ENCODE peak calls at places on chromosome 17, in seven cellular contexts. J is MCF 10A, I is GM10248, Q is colonic mucosa, Y is progenitor cell of endocrine pancreas, P is lower leg skin, R is thoracic aorta. K is an unnamed sample.

GRCh38 chr17:55480907-55481306 is 30.3 kb downstream of the SMIM36 start:
- DNase-seq in J (no peak), I (no peak), Q (no peak), Y (no peak), P (no peak), R (no peak), K (no peak)

GRCh38 chr17:67027031-67027628 is 17.2 kb upstream of the CACNG1 start:
- DNase-seq in J (peak; percentile 11), I (no peak), Q (no peak), Y (no peak), P (no peak), R (no peak), K (peak; percentile 34)

GRCh38 chr17:48123776-48124388 is 16.3 kb downstream of the SNX11 start:
- DNase-seq in J (no peak), I (no peak), Q (no peak), Y (no peak), P (no peak), R (no peak), K (no peak)

GRCh38 chr17:34369196-34369500 is 6.1 kb upstream of the CCL1 start:
- DNase-seq in J (no peak), I (no peak), Q (peak; percentile 13), Y (no peak), P (no peak), R (no peak), K (no peak)

GRCh38 chr17:2055494-2056220 is 754 bp downstream of the HIC1 start:
- DNase-seq in J (no peak), I (peak; percentile 70), Q (no peak), Y (no peak), P (no peak), R (no peak), K (no peak)

GRCh38 chr17:16418684-16419066 is 3.3 kb downstream of the TRPV2 start:
- DNase-seq in J (no peak), I (no peak), Q (no peak), Y (no peak), P (no peak), R (no peak), K (no peak)

GRCh38 chr17:49915670-49916069 is 53.3 kb upstream of the DLX4 start:
- DNase-seq in J (no peak), I (no peak), Q (no peak), Y (no peak), P (no peak), R (no peak), K (no peak)

GRCh38 chr17:81509687-81510523 is 2.7 kb downstream of the ACTG1 start:
- DNase-seq in J (peak; percentile 35), I (no peak), Q (peak; percentile 35), Y (no peak), P (no peak), R (no peak), K (no peak)

GRCh38 chr17:58279736-58280479 is 827 bp downstream of the MPO start:
- DNase-seq in J (no peak), I (peak; percentile 18), Q (no peak), Y (no peak), P (no peak), R (no peak), K (no peak)

GRCh38 chr17:47982645-47983440 is 11.9 kb downstream of the CDK5RAP3 start:
- DNase-seq in J (no peak), I (no peak), Q (no peak), Y (no peak), P (no peak), R (no peak), K (no peak)

GRCh38 chr17:67246648-67247415 is 1.8 kb upstream of the HELZ start:
- DNase-seq in J (peak; percentile 98), I (peak; percentile 42), Q (peak; percentile 80), Y (peak; percentile 13), P (peak; percentile 58), R (no peak), K (peak; percentile 83)

GRCh38 chr17:28985950-28986713 is 19.7 kb downstream of the SEZ6 start:
- DNase-seq in J (no peak), I (no peak), Q (no peak), Y (no peak), P (no peak), R (no peak), K (no peak)

GRCh38 chr17:80428363-80428762 is 13.4 kb downstream of the ENDOV start:
- DNase-seq in J (no peak), I (no peak), Q (no peak), Y (no peak), P (no peak), R (no peak), K (no peak)

GRCh38 chr17:76973040-76973439 is 104.8 kb downstream of the MGAT5B start:
- DNase-seq in J (no peak), I (no peak), Q (no peak), Y (no peak), P (no peak), R (no peak), K (no peak)

GRCh38 chr17:50261051-50261915 is 13.0 kb upstream of the TMEM92 start:
- DNase-seq in J (no peak), I (peak; percentile 10), Q (no peak), Y (no peak), P (peak; percentile 13), R (no peak), K (no peak)

GRCh38 chr17:27085517-27085916 is 208.4 kb upstream of the WSB1 start:
- DNase-seq in J (no peak), I (no peak), Q (no peak), Y (no peak), P (no peak), R (no peak), K (no peak)

GRCh38 chr17:29619251-29619650 is 3.5 kb downstream of the CORO6 start:
- DNase-seq in J (peak; percentile 29), I (no peak), Q (no peak), Y (no peak), P (no peak), R (no peak), K (peak; percentile 15)

GRCh38 chr17:40371261-40371929 is 6.9 kb upstream of the GJD3 start:
- DNase-seq in J (no peak), I (peak; percentile 25), Q (no peak), Y (no peak), P (no peak), R (no peak), K (no peak)

GRCh38 chr17:75340636-75341035 is 51.4 kb upstream of the SLC25A19 start:
- DNase-seq in J (no peak), I (no peak), Q (no peak), Y (no peak), P (no peak), R (no peak), K (no peak)

GRCh38 chr17:39938140-39938869 is 10.8 kb downstream of the LRRC3C start:
- DNase-seq in J (no peak), I (peak; percentile 45), Q (no peak), Y (no peak), P (no peak), R (no peak), K (peak; percentile 70)

GRCh38 chr17:28885951-28886350 is 11.6 kb downstream of the FLOT2 start:
- DNase-seq in J (no peak), I (no peak), Q (no peak), Y (no peak), P (no peak), R (no peak), K (no peak)

GRCh38 chr17:71919896-71920295 is 200.9 kb upstream of the SOX9 start:
- DNase-seq in J (no peak), I (no peak), Q (no peak), Y (no peak), P (no peak), R (no peak), K (no peak)
- TF ChIP-seq CTCF in J (no peak), I (no peak), Q (no peak), Y (no peak), P (no peak), R (no peak), K (no peak)

DNA sequence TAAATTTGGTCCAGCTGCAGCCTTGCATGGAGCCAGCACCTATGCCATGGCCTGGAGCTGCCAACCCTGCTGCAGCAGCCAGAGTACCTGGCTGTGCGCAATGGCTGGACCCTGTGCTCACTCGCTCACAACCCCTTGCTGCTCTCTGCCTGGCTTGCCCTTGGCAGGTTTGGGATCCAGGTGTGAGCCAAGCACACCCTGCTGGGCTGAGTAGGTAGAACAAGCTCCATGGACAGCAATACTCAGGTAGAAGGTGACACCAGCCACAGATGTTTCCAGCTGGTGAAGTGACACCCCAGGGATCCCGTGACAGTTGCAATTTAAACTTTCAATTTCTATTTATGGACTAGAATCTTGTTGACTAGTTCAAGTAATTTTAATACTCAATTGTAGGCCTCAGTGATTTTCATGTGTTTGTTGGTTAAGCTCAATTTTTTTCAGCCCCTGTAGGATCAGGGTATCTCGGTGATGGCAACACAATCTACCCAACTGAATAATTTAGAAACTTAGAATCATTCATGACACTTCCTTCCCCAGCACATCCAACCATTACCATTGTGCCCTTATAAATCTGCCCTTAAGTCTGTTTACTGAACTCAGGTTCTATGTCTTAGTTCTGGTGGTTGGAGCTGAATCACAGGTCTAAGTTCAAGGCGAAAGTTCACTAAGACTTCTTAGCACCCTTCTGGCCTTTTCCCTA is 480.0 kb downstream of the PMP22 start:
- DNase-seq in J (peak; percentile 28), I (no peak), Q (no peak), Y (no peak), P (no peak), R (no peak), K (peak; percentile 16)
- TF ChIP-seq CTCF in J (peak; percentile 17), I (peak; percentile 8), Q (no peak), Y (peak; percentile 45), P (no peak), R (no peak), K (no peak)

DNA sequence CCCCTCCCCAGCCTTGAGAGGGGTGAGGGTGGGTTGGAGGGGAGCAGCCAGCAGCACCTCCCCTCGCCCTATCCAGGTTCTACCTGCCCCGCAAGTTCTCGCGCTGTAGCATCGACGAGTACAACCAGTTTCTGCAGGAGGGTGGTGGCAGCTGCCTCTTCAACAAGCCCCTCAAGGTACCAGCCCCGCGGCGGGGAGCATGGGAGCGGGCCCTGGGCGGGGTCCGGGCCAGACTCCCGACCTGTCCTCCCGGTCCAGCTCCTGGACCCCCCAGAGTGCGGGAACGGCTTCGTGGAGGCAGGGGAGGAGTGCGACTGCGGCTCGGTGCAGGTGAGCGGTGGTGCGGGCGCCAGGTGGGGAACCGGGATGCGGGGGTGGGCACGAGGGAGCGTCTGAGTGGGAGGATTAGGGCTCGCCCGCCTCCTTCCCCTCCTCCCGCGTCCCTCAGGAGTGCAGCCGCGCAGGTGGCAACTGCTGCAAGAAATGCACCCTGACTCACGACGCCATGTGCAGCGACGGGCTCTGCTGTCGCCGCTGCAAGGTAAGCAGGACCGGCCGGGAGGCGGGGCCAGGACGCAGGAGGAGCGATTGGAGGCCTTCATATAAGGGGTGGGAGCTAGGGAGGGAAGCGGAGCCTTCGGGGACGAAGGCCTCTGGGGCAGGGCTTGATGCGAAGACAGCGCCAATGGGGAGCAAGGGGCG is 16.5 kb downstream of the ADAM11 start:
- DNase-seq in J (peak; percentile 99), I (peak; percentile 99), Q (peak; percentile 99), Y (peak; percentile 97), P (peak; percentile 96), R (peak; percentile 89), K (no peak)
- TF ChIP-seq CTCF in J (no peak), I (no peak), Q (no peak), Y (no peak), P (no peak), R (peak; percentile 15), K (no peak)

DNA sequence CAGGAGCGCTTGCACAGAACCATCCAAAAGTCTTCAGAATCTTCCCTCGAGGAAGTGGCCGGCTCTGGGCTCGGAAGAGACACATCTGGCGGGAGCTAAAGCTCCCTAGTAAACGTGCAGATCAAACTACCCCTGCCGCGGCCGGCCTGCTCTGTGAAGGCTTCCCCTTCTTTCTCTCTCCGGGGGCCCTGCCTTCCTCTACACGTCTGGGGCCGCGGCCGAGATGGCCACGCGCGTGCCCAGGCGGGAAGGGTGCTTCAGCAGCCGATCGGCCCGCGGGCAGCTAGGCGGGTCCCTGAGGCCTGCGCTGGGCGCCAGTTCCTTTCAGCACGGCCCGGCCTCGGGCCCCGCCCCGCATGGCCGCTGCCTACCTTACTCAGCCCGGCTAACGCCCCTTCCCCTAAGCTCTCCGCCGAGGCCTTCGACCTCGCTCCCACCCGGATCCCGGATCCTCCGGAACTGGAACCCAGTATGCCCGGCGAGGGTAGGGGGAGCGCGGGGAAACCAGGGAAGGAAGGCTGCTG is 408 bp downstream of the TMEM11 start:
- DNase-seq in J (no peak), I (no peak), Q (no peak), Y (peak; percentile 55), P (no peak), R (no peak), K (peak; percentile 8)
- TF ChIP-seq CTCF in J (no peak), I (no peak), Q (no peak), Y (no peak), P (no peak), R (no peak), K (no peak)

K was measured in Calu3.